ENCODE peak calls at places on chromosomes 6 and 20, in six cellular contexts. X, P, Z, Q, D and W are unnamed samples.

GRCh38 chr6:7697820-7698623 is 27.9 kb upstream of the BMP6 start:
- DNase-seq in D (no peak), Q (peak), X (no peak), Z (peak), P (no peak), W (peak)

GRCh38 chr20:52434453-52434852 is 242.9 kb upstream of the ZFP64 start:
- DNase-seq in X (no peak), Z (no peak), P (no peak), Q (no peak), D (no peak), W (no peak)

GRCh38 chr20:3753098-3753497 is 14.5 kb downstream of the ADISSP start:
- DNase-seq in P (peak), Q (peak), X (peak), D (no peak), Z (peak), W (peak)

GRCh38 chr6:121823437-121823851 is 388.0 kb downstream of the GJA1 start:
- DNase-seq in P (no peak), Q (peak), X (no peak), Z (peak), D (no peak), W (no peak)

GRCh38 chr6:24910331-24910849 is 25.4 kb downstream of the RIPOR2 start:
- DNase-seq in P (no peak), X (peak), Q (no peak), Z (no peak), D (peak), W (no peak)

GRCh38 chr20:13857304-13857703 is 72.5 kb downstream of the NDUFAF5 start:
- DNase-seq in Q (no peak), Z (no peak), P (no peak), D (peak), X (no peak), W (peak)

GRCh38 chr6:81895511-81896185 is 143.2 kb upstream of the TENT5A start:
- DNase-seq in P (no peak), D (no peak), Z (peak), Q (peak), X (no peak), W (no peak)

GRCh38 chr6:160106701-160107100 is 14.9 kb upstream of the SLC22A1 start:
- DNase-seq in X (no peak), Q (no peak), P (no peak), Z (no peak), D (no peak), W (no peak)

GRCh38 chr6:2863901-2864300 is 22.2 kb upstream of the SERPINB1 start:
- DNase-seq in Q (no peak), X (no peak), Z (no peak), D (no peak), P (no peak), W (no peak)

DNA sequence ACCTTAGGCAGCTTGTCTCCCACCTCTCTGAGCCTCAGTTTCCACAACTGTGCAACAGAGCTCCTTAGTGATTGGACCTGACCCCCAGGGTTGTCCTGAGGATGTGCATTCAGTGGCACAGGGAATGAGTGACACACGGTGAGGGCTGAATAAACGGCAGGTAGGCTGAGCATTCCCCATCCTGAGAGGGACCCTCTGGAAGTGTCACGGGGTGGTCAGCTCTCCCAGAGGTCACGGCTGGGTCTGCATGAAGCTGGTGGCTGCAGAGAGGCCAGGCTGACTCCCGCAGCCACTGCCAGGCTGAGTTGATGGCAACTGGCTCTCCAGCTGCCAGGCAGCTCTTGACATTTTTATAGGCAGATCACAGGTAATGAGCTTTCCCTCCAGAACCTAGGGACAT is 42.5 kb downstream of the CD40 start:
- DNase-seq in D (no peak), Q (no peak), Z (no peak), P (no peak), X (no peak), W (no peak)
- TF ChIP-seq CTCF in D (no peak), Q (no peak), Z (no peak), P (no peak), X (no peak), W (no peak)

GRCh38 chr20:33079267-33079666 is at the start of gene BPIFB4:
- DNase-seq in Q (peak), P (no peak), X (no peak), Z (no peak), D (no peak), W (no peak)

GRCh38 chr20:33072813-33073212 is 6.6 kb upstream of the BPIFB4 start:
- DNase-seq in D (no peak), Z (no peak), P (no peak), X (no peak), Q (no peak), W (no peak)

GRCh38 chr20:33075281-33075680 is 4.2 kb upstream of the BPIFB4 start:
- DNase-seq in P (no peak), X (no peak), Q (no peak), D (no peak), Z (no peak), W (no peak)

GRCh38 chr20:33074675-33075074 is 4.8 kb upstream of the BPIFB4 start:
- DNase-seq in P (no peak), X (no peak), D (no peak), Q (no peak), Z (no peak), W (no peak)

GRCh38 chr20:33076662-33077398 is 2.6 kb upstream of the BPIFB4 start:
- DNase-seq in Z (no peak), D (no peak), Q (no peak), X (peak), P (no peak), W (peak)
- TF ChIP-seq CTCF in Z (no peak), D (peak), Q (peak), X (peak), P (no peak), W (peak)

GRCh38 chr20:33669224-33669623 is 2.5 kb downstream of the ACTL10 start:
- DNase-seq in Z (no peak), Q (no peak), D (no peak), X (no peak), P (no peak), W (no peak)

GRCh38 chr20:33667245-33668086 is 723 bp downstream of the ACTL10 start:
- DNase-seq in X (peak), D (peak), Z (peak), Q (no peak), P (no peak), W (peak)

GRCh38 chr20:33668791-33669155 is 2.0 kb downstream of the ACTL10 start:
- DNase-seq in Z (no peak), P (no peak), Q (no peak), D (no peak), X (no peak), W (no peak)

GRCh38 chr20:33666293-33667244 is at the start of gene ACTL10:
- DNase-seq in X (peak), Q (peak), D (peak), P (peak), Z (peak), W (peak)

GRCh38 chr20:33668087-33668790 is 1.5 kb downstream of the ACTL10 start:
- DNase-seq in D (no peak), X (no peak), Z (no peak), Q (peak), P (no peak), W (no peak)
- TF ChIP-seq CTCF in D (peak), X (no peak), Z (peak), Q (peak), P (no peak), W (no peak)

GRCh38 chr6:96015791-96016776 is at the start of gene FUT9:
- DNase-seq in D (no peak), X (peak), Z (no peak), Q (no peak), P (no peak), W (no peak)
- TF ChIP-seq CTCF in D (no peak), X (no peak), Z (no peak), Q (no peak), P (no peak), W (no peak)

GRCh38 chr6:90284236-90284744 is 12.4 kb downstream of the BACH2 start:
- DNase-seq in P (no peak), Q (peak), Z (peak), D (no peak), X (peak), W (peak)

GRCh38 chr6:90285611-90286381 is 10.8 kb downstream of the BACH2 start:
- DNase-seq in Z (peak), P (peak), D (peak), X (peak), Q (peak), W (peak)

GRCh38 chr6:90284745-90285481 is 11.7 kb downstream of the BACH2 start:
- DNase-seq in Z (peak), D (no peak), P (no peak), Q (peak), X (no peak), W (peak)

GRCh38 chr6:90288404-90288803 is 8.2 kb downstream of the BACH2 start:
- DNase-seq in Q (peak), Z (peak), P (no peak), X (no peak), D (no peak), W (no peak)

GRCh38 chr6:90286884-90287488 is 9.7 kb downstream of the BACH2 start:
- DNase-seq in Z (peak), X (peak), Q (peak), P (no peak), D (no peak), W (peak)
- TF ChIP-seq CTCF in Z (peak), X (peak), Q (peak), P (no peak), D (peak), W (peak)

DNA sequence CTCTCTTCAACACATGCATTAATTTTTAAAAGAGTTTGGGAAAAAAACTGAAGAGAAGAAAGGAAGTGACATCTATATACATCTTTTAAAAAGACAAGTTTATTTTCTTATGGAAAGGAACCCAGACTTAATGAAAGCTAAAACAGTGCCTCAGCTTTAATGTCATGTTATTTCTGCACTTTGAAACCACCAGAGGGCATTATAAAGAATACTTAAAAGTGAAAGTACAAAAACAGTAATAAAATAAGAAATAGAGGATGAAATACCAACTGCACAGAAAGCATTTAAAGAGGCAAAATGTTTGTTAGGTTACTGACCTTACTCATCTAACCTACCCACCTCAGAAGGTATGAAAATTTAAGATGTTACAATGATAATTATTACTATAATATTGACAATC is 98.8 kb downstream of the HUS1B start:
- DNase-seq in D (no peak), Z (no peak), X (no peak), Q (no peak), P (no peak), W (no peak)
- TF ChIP-seq CTCF in D (peak), Z (peak), X (no peak), Q (peak), P (no peak), W (no peak)

GRCh38 chr20:43840382-43841070 is 74.1 kb upstream of the TOX2 start:
- DNase-seq in P (no peak), D (no peak), Q (no peak), X (peak), Z (peak), W (peak)
- TF ChIP-seq CTCF in P (no peak), D (peak), Q (peak), X (peak), Z (peak), W (peak)